ENCODE peak calls at places on chromosomes 6 and 20, in four cellular contexts. One of them, this sample, is unnamed.

GRCh38 chr6:52362443-52363221 is 681 bp downstream of the PAQR8 start:
- DNase-seq in tibial nerve: peak; percentile 20
- DNase-seq in left lung: peak; percentile 86
- DNase-seq in left ventricle myocardium inferior: peak; percentile 21
- DNase-seq in this sample: peak; percentile 51

GRCh38 chr20:49320460-49320859 is 42.6 kb upstream of the ZNFX1 start:
- DNase-seq in left lung: no peak
- DNase-seq in left ventricle myocardium inferior: no peak
- DNase-seq in tibial nerve: no peak
- DNase-seq in this sample: peak; percentile 12

GRCh38 chr20:61186771-61187170 is 65.3 kb upstream of the CDH4 start:
- DNase-seq in left ventricle myocardium inferior: no peak
- DNase-seq in left lung: no peak
- DNase-seq in tibial nerve: no peak
- DNase-seq in this sample: no peak

GRCh38 chr6:170088349-170088951 is 202.4 kb downstream of the DLL1 start:
- DNase-seq in left lung: peak; percentile 78
- DNase-seq in left ventricle myocardium inferior: peak; percentile 13
- DNase-seq in tibial nerve: no peak
- DNase-seq in this sample: no peak

GRCh38 chr6:35327349-35328027 is 14.9 kb upstream of the PPARD start:
- DNase-seq in tibial nerve: no peak
- DNase-seq in left lung: no peak
- DNase-seq in left ventricle myocardium inferior: peak; percentile 51
- DNase-seq in this sample: no peak

GRCh38 chr6:108268845-108269244 is 8.0 kb upstream of the SNX3 start:
- DNase-seq in left lung: no peak
- DNase-seq in tibial nerve: no peak
- DNase-seq in left ventricle myocardium inferior: no peak
- DNase-seq in this sample: no peak

GRCh38 chr6:37022135-37022863 is 16.8 kb downstream of the FGD2 start:
- DNase-seq in left lung: no peak
- DNase-seq in tibial nerve: no peak
- DNase-seq in left ventricle myocardium inferior: no peak
- DNase-seq in this sample: no peak

GRCh38 chr6:119096683-119097310 is 18.3 kb upstream of the FAM184A start:
- DNase-seq in left ventricle myocardium inferior: peak; percentile 83
- DNase-seq in tibial nerve: peak; percentile 82
- DNase-seq in left lung: no peak
- DNase-seq in this sample: no peak

GRCh38 chr6:130046711-130047439 is 28.5 kb downstream of the L3MBTL3 start:
- DNase-seq in left ventricle myocardium inferior: no peak
- DNase-seq in left lung: no peak
- DNase-seq in tibial nerve: no peak
- DNase-seq in this sample: no peak

GRCh38 chr20:36548704-36549627 is 7.6 kb downstream of the MYL9 start:
- DNase-seq in left ventricle myocardium inferior: no peak
- DNase-seq in tibial nerve: no peak
- DNase-seq in left lung: no peak
- DNase-seq in this sample: no peak

GRCh38 chr6:28597924-28598323 is 72.2 kb downstream of the GPX5 start:
- DNase-seq in left ventricle myocardium inferior: no peak
- DNase-seq in tibial nerve: no peak
- DNase-seq in left lung: no peak
- DNase-seq in this sample: no peak

GRCh38 chr6:79650943-79651342 is 19.8 kb downstream of the SH3BGRL2 start:
- DNase-seq in left ventricle myocardium inferior: no peak
- DNase-seq in tibial nerve: no peak
- DNase-seq in left lung: no peak
- DNase-seq in this sample: no peak

GRCh38 chr20:50607850-50608749 is 83.2 kb downstream of the RIPOR3 start:
- DNase-seq in left ventricle myocardium inferior: no peak
- DNase-seq in tibial nerve: no peak
- DNase-seq in left lung: no peak
- DNase-seq in this sample: no peak

GRCh38 chr6:93086351-93086750 is 333.0 kb downstream of the EPHA7 start:
- DNase-seq in tibial nerve: no peak
- DNase-seq in left lung: no peak
- DNase-seq in left ventricle myocardium inferior: no peak
- DNase-seq in this sample: no peak

GRCh38 chr6:156942266-156942665 is 165.1 kb downstream of the ARID1B start:
- DNase-seq in left lung: no peak
- DNase-seq in left ventricle myocardium inferior: no peak
- DNase-seq in tibial nerve: no peak
- DNase-seq in this sample: no peak

GRCh38 chr20:11841972-11842461 is 75.7 kb upstream of the BTBD3 start:
- DNase-seq in left ventricle myocardium inferior: no peak
- DNase-seq in tibial nerve: no peak
- DNase-seq in left lung: no peak
- DNase-seq in this sample: no peak

GRCh38 chr6:133609404-133610270 is 279.3 kb upstream of the TCF21 start:
- DNase-seq in tibial nerve: no peak
- DNase-seq in left lung: no peak
- DNase-seq in left ventricle myocardium inferior: no peak
- DNase-seq in this sample: peak; percentile 96

GRCh38 chr6:71396410-71396801 is 107.8 kb downstream of the OGFRL1 start:
- DNase-seq in tibial nerve: no peak
- DNase-seq in left ventricle myocardium inferior: no peak
- DNase-seq in left lung: no peak
- DNase-seq in this sample: no peak

GRCh38 chr6:1825926-1826325 is 216.2 kb downstream of the FOXC1 start:
- DNase-seq in left ventricle myocardium inferior: no peak
- DNase-seq in tibial nerve: no peak
- DNase-seq in left lung: no peak
- DNase-seq in this sample: peak; percentile 46

GRCh38 chr6:139965393-139965792 is 590.9 kb upstream of the CITED2 start:
- DNase-seq in left lung: no peak
- DNase-seq in left ventricle myocardium inferior: no peak
- DNase-seq in tibial nerve: no peak
- DNase-seq in this sample: no peak

GRCh38 chr6:130434174-130434873 is 68.5 kb downstream of the TMEM200A start:
- DNase-seq in tibial nerve: no peak
- DNase-seq in left lung: no peak
- DNase-seq in left ventricle myocardium inferior: no peak
- DNase-seq in this sample: no peak

GRCh38 chr20:9889270-9889981 is 50.5 kb upstream of the PAK5 start:
- DNase-seq in left ventricle myocardium inferior: no peak
- DNase-seq in tibial nerve: no peak
- DNase-seq in left lung: no peak
- DNase-seq in this sample: no peak

GRCh38 chr6:22551280-22551679 is 18.1 kb upstream of the HDGFL1 start:
- DNase-seq in left lung: no peak
- DNase-seq in left ventricle myocardium inferior: no peak
- DNase-seq in tibial nerve: no peak
- DNase-seq in this sample: no peak

GRCh38 chr6:116287668-116288282 is 8.0 kb upstream of the TSPYL1 start:
- DNase-seq in tibial nerve: no peak
- DNase-seq in left lung: no peak
- DNase-seq in left ventricle myocardium inferior: no peak
- DNase-seq in this sample: no peak

GRCh38 chr20:24698189-24698588 is 228.8 kb downstream of the SYNDIG1 start:
- DNase-seq in tibial nerve: no peak
- DNase-seq in left ventricle myocardium inferior: no peak
- DNase-seq in left lung: no peak
- DNase-seq in this sample: no peak

GRCh38 chr6:49919261-49919660 is 44.7 kb downstream of the DEFB114 start:
- DNase-seq in left lung: no peak
- DNase-seq in left ventricle myocardium inferior: no peak
- DNase-seq in tibial nerve: no peak
- DNase-seq in this sample: no peak
- H3K36me3 ChIP-seq in left lung: no peaks in the 10 kb centered on the region
- H3K36me3 ChIP-seq in left ventricle myocardium inferior: no peaks in the 10 kb centered on the region
- H3K36me3 ChIP-seq in tibial nerve: no peaks in the 10 kb centered on the region
- H3K36me3 ChIP-seq in this sample: no peaks in the 10 kb centered on the region

GRCh38 chr6:13697857-13698256 is 13.8 kb downstream of the RANBP9 start:
- DNase-seq in left lung: no peak
- DNase-seq in left ventricle myocardium inferior: no peak
- DNase-seq in tibial nerve: no peak
- DNase-seq in this sample: no peak

GRCh38 chr6:13696226-13696625 is 15.4 kb downstream of the RANBP9 start:
- DNase-seq in left ventricle myocardium inferior: no peak
- DNase-seq in left lung: no peak
- DNase-seq in tibial nerve: no peak
- DNase-seq in this sample: no peak

GRCh38 chr6:13695217-13695616 is 16.4 kb downstream of the RANBP9 start:
- DNase-seq in left lung: no peak
- DNase-seq in left ventricle myocardium inferior: no peak
- DNase-seq in tibial nerve: no peak
- DNase-seq in this sample: no peak

GRCh38 chr6:13700232-13700631 is 11.4 kb downstream of the RANBP9 start:
- DNase-seq in tibial nerve: no peak
- DNase-seq in left lung: no peak
- DNase-seq in left ventricle myocardium inferior: no peak
- DNase-seq in this sample: no peak

GRCh38 chr6:13698715-13699114 is 12.9 kb downstream of the RANBP9 start:
- DNase-seq in tibial nerve: no peak
- DNase-seq in left ventricle myocardium inferior: no peak
- DNase-seq in left lung: no peak
- DNase-seq in this sample: no peak
- H3K4me1 ChIP-seq in tibial nerve: no peaks in the 10 kb centered on the region
- H3K4me1 ChIP-seq in left ventricle myocardium inferior: peaks cover 74% of the 10 kb centered on the region
- H3K4me1 ChIP-seq in left lung: peaks cover 54% of the 10 kb centered on the region
- H3K4me1 ChIP-seq in this sample: peaks cover 42% of the 10 kb centered on the region

GRCh38 chr6:110137924-110138887 is 41.3 kb downstream of the WASF1 start:
- DNase-seq in left lung: peak; percentile 37
- DNase-seq in left ventricle myocardium inferior: no peak
- DNase-seq in tibial nerve: no peak
- DNase-seq in this sample: no peak
- H3K9me3 ChIP-seq in left lung: peaks cover 13% of the 10 kb centered on the region
- H3K9me3 ChIP-seq in left ventricle myocardium inferior: peaks cover 12% of the 10 kb centered on the region
- H3K9me3 ChIP-seq in tibial nerve: no peaks in the 10 kb centered on the region
- H3K9me3 ChIP-seq in this sample: no peaks in the 10 kb centered on the region

GRCh38 chr20:63555661-63556381 is 1.9 kb downstream of the FNDC11 start:
- DNase-seq in left lung: no peak
- DNase-seq in left ventricle myocardium inferior: no peak
- DNase-seq in tibial nerve: no peak
- DNase-seq in this sample: no peak
- H3K36me3 ChIP-seq in left lung: peaks cover 33% of the 10 kb centered on the region
- H3K36me3 ChIP-seq in left ventricle myocardium inferior: peaks cover 23% of the 10 kb centered on the region
- H3K36me3 ChIP-seq in tibial nerve: peaks cover 4% of the 10 kb centered on the region
- H3K36me3 ChIP-seq in this sample: peaks cover 8% of the 10 kb centered on the region

DNA sequence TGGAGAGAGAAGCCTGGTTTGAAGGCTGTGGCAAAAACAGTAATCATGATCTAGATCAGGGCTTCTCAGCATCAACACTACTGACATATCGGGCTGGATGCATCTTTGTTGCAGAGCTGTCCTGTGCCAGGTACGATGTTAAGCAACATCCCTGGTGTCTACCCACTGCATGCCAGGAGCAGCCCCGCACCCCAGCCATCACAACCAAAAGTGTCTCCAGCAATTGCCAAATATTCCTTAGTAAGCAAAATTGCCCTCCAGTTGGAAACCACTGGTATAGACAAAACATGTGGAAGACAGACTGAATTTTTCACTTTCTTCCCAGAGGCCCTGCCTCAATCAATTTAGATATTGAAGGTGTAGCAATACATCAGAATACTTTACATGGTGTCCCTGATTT is 147.6 kb upstream of the NRN1 start:
- DNase-seq in left ventricle myocardium inferior: no peak
- DNase-seq in left lung: no peak
- DNase-seq in tibial nerve: no peak
- DNase-seq in this sample: no peak
- H3K4me1 ChIP-seq in left ventricle myocardium inferior: no peaks in the 10 kb centered on the region
- H3K4me1 ChIP-seq in left lung: no peaks in the 10 kb centered on the region
- H3K4me1 ChIP-seq in tibial nerve: no peaks in the 10 kb centered on the region
- H3K4me1 ChIP-seq in this sample: no peaks in the 10 kb centered on the region

GRCh38 chr6:148657053-148657452 is 89.8 kb upstream of the UST start:
- DNase-seq in left lung: no peak
- DNase-seq in tibial nerve: no peak
- DNase-seq in left ventricle myocardium inferior: no peak
- DNase-seq in this sample: no peak
- H3K9me3 ChIP-seq in left lung: peaks cover 13% of the 10 kb centered on the region
- H3K9me3 ChIP-seq in tibial nerve: no peaks in the 10 kb centered on the region
- H3K9me3 ChIP-seq in left ventricle myocardium inferior: peaks cover 40% of the 10 kb centered on the region
- H3K9me3 ChIP-seq in this sample: no peaks in the 10 kb centered on the region

GRCh38 chr20:62891111-62891510 is 29.5 kb upstream of the TCFL5 start:
- DNase-seq in left lung: peak; percentile 33
- DNase-seq in left ventricle myocardium inferior: no peak
- DNase-seq in tibial nerve: no peak
- DNase-seq in this sample: no peak

GRCh38 chr20:62893700-62894099 is 32.1 kb upstream of the TCFL5 start:
- DNase-seq in left lung: no peak
- DNase-seq in left ventricle myocardium inferior: peak; percentile 8
- DNase-seq in tibial nerve: no peak
- DNase-seq in this sample: no peak

GRCh38 chr20:62890444-62890843 is 28.8 kb upstream of the TCFL5 start:
- DNase-seq in left lung: peak; percentile 15
- DNase-seq in tibial nerve: no peak
- DNase-seq in left ventricle myocardium inferior: no peak
- DNase-seq in this sample: no peak

GRCh38 chr20:62894261-62894660 is 32.0 kb downstream of the DIDO1 start:
- DNase-seq in tibial nerve: no peak
- DNase-seq in left ventricle myocardium inferior: no peak
- DNase-seq in left lung: no peak
- DNase-seq in this sample: no peak

DNA sequence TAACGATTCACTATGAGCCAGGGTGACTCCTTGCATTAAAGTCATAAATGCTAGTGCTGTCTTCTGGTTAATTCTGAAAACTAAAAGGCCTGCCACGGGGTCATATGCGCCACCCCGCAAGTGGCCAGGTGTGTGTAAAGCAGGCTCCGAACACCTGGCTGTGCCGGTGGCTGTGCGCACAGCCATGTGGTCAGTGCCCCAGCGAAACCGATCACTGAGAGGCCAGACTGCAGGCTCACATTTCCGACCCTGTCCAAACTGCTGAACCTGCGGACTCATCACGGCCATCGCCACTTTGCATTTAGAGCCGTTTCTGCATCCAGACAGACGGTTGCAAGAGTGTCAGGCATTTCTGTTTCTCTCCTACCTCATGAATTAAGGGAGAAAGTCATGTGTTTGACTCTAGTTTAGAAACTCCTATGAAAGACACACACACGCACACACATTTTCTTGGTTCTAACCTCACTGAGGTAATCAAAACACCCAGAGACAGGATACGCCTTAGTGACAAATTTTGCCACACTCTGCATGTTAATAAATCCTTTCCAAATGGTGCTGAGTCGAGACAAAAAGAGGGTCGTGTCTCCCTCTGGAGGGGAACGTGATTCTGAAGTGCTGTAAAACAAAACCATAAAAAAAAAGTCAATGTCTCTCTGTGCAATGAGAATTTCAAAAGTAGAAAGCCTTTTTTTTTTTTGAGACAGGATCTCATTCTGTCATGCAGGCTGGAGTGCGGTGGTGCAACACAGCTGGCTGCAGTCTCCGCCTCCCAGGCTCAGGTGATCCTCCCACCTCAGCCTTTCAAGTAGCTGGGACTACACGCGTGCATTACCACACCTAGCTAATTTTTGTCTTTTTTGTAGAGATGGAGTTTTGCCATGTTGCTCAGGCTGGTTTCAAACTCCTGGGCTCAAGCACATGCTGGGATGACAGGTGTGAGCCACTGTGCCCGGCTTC is 31.0 kb upstream of the TCFL5 start:
- DNase-seq in left ventricle myocardium inferior: peak; percentile 4
- DNase-seq in tibial nerve: no peak
- DNase-seq in left lung: no peak
- DNase-seq in this sample: no peak
- H3K36me3 ChIP-seq in left ventricle myocardium inferior: peaks cover 89% of the 10 kb centered on the region
- H3K36me3 ChIP-seq in tibial nerve: peaks cover 4% of the 10 kb centered on the region
- H3K36me3 ChIP-seq in left lung: peaks cover 99% of the 10 kb centered on the region
- H3K36me3 ChIP-seq in this sample: peaks cover 76% of the 10 kb centered on the region

GRCh38 chr20:53867741-53868351 is 202.5 kb downstream of the BCAS1 start:
- DNase-seq in left ventricle myocardium inferior: no peak
- DNase-seq in left lung: no peak
- DNase-seq in tibial nerve: no peak
- DNase-seq in this sample: no peak
- H3K4me1 ChIP-seq in left ventricle myocardium inferior: peaks cover 44% of the 10 kb centered on the region
- H3K4me1 ChIP-seq in left lung: peaks cover 47% of the 10 kb centered on the region
- H3K4me1 ChIP-seq in tibial nerve: peaks cover 24% of the 10 kb centered on the region
- H3K4me1 ChIP-seq in this sample: peaks cover 63% of the 10 kb centered on the region